ENCODE peak calls at places on chromosomes 12 and 14, in nine cellular contexts. S is AG09309, E is fibroblast of the aortic adventitia, U is heart right ventricle, Q is lung, K is neural crest cell, L is foreskin fibroblast, D is AG10803, G is endothelial cell. R is an unnamed sample.
A peak's percentile ranks its signal among the peaks of the same experiment; 100 is the strongest.

GRCh38 chr12:112839386-112839972 is 47.9 kb downstream of the RPH3A start:
- DNase-seq in E (peak; percentile 92), G (no peak), K (no peak), Q (no peak), U (no peak), L (peak; percentile 84), S (peak; percentile 24), D (peak; percentile 70), R (peak; percentile 62)

GRCh38 chr14:105203057-105203494 is 22.0 kb upstream of the NUDT14 start:
- DNase-seq in S (no peak), U (peak; percentile 72), L (peak; percentile 52), E (peak; percentile 60), K (peak; percentile 85), D (peak; percentile 57), Q (peak; percentile 77), G (peak; percentile 89), R (peak; percentile 71)

GRCh38 chr14:92960706-92961566 is 38.0 kb downstream of the CHGA start:
- DNase-seq in L (peak; percentile 30), Q (no peak), E (peak; percentile 39), D (peak; percentile 25), S (no peak), U (no peak), G (no peak), K (no peak), R (peak; percentile 77)

GRCh38 chr12:11941601-11942360 is 129.0 kb upstream of the BCL2L14 start:
- DNase-seq in U (no peak), G (no peak), Q (no peak), K (no peak), L (peak; percentile 56), D (peak; percentile 96), E (peak; percentile 93), S (peak; percentile 78), R (peak; percentile 51)

GRCh38 chr14:103819503-103820307 is 27.7 kb downstream of the PPP1R13B start:
- DNase-seq in K (no peak), G (peak; percentile 19), S (no peak), U (peak; percentile 79), E (peak; percentile 70), D (peak; percentile 20), L (no peak), Q (peak; percentile 57), R (peak; percentile 55)

GRCh38 chr14:102507026-102507860 is 2.3 kb downstream of the ANKRD9 start:
- DNase-seq in S (no peak), K (no peak), Q (no peak), U (no peak), L (no peak), E (no peak), G (no peak), D (no peak), R (no peak)

GRCh38 chr12:110266381-110266909 is 14.6 kb upstream of the ATP2A2 start:
- DNase-seq in D (no peak), Q (no peak), G (no peak), S (no peak), E (no peak), K (no peak), U (no peak), L (no peak), R (no peak)

GRCh38 chr12:12219664-12220063 is 47.2 kb downstream of the LRP6 start:
- DNase-seq in G (no peak), Q (no peak), E (no peak), U (no peak), L (no peak), K (no peak), S (no peak), D (no peak), R (no peak)

GRCh38 chr12:65182012-65182739 is 12.8 kb downstream of the LEMD3 start:
- DNase-seq in K (no peak), D (no peak), G (no peak), S (no peak), Q (no peak), L (no peak), U (no peak), E (no peak), R (no peak)

GRCh38 chr12:88633312-88633711 is 53.0 kb upstream of the KITLG start:
- DNase-seq in K (no peak), U (no peak), E (peak; percentile 33), Q (no peak), D (no peak), L (no peak), S (no peak), G (no peak), R (peak; percentile 22)

GRCh38 chr12:54246011-54246641 is 33.8 kb downstream of the CBX5 start:
- DNase-seq in D (no peak), S (no peak), Q (no peak), U (no peak), E (no peak), K (no peak), G (no peak), L (no peak), R (no peak)

GRCh38 chr12:54253240-54253639 is 26.7 kb downstream of the CBX5 start:
- DNase-seq in Q (no peak), K (no peak), U (no peak), L (no peak), S (no peak), D (no peak), E (no peak), G (no peak), R (no peak)

GRCh38 chr12:54257332-54257731 is 22.6 kb downstream of the CBX5 start:
- DNase-seq in L (no peak), K (no peak), U (no peak), Q (no peak), S (no peak), D (no peak), G (no peak), E (no peak), R (no peak)

GRCh38 chr12:54249489-54249888 is 30.4 kb downstream of the CBX5 start:
- DNase-seq in U (no peak), S (no peak), D (no peak), Q (no peak), G (no peak), E (no peak), L (no peak), K (no peak), R (no peak)

DNA sequence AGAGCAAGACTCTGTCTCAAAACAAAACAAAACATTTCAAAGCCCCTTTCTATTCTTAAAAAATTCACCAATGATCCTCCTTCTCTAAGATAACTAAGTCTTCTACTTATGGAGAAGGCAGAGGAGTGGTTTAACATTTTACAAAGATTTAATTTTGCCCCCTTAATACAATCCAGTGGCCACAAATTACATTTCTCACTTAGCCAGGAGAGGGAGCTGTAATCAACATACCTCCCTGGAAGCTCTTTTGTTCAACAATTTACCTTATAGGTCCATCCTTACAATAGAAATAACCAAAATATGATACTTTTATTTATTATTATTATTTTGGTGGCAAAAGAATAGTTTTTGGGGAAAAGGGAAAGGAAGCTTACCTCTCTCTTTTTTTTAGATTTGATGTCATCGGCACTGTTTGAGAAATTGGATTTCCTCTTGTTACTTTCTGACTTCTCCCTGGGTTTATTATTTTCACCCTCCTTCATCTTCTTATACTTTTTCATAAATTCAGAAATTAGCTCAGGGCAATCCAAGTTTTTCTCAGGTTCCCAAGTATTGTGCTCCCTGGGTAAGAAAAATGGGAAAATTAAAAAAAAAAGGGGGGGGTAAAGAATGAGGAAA is 28.1 kb downstream of the CBX5 start:
- DNase-seq in U (no peak), D (peak; percentile 56), G (no peak), K (no peak), S (no peak), L (peak; percentile 25), Q (no peak), E (peak; percentile 73), R (peak; percentile 57)
- TF ChIP-seq CTCF in U (peak; percentile 59), D (peak; percentile 83), G (peak; percentile 65), K (peak; percentile 76), S (peak; percentile 69), L (peak; percentile 64), Q (peak; percentile 28), E (peak; percentile 70), R (peak; percentile 74)

GRCh38 chr14:71590131-71590530 is 342.1 kb upstream of the RGS6 start:
- DNase-seq in E (no peak), L (no peak), U (no peak), Q (no peak), D (no peak), K (no peak), S (no peak), G (no peak), R (no peak)

GRCh38 chr14:71591929-71592328 is 340.3 kb upstream of the RGS6 start:
- DNase-seq in S (peak; percentile 74), U (no peak), G (no peak), D (peak; percentile 87), Q (no peak), K (no peak), L (peak; percentile 63), E (peak; percentile 58), R (peak; percentile 31)

GRCh38 chr14:71594828-71595227 is 337.4 kb upstream of the RGS6 start:
- DNase-seq in D (peak; percentile 26), S (no peak), K (no peak), Q (no peak), L (no peak), E (peak; percentile 75), G (no peak), U (no peak), R (no peak)

GRCh38 chr14:71593966-71594365 is 338.3 kb upstream of the RGS6 start:
- DNase-seq in U (no peak), L (no peak), E (no peak), S (no peak), D (no peak), K (no peak), Q (no peak), G (no peak), R (no peak)

DNA sequence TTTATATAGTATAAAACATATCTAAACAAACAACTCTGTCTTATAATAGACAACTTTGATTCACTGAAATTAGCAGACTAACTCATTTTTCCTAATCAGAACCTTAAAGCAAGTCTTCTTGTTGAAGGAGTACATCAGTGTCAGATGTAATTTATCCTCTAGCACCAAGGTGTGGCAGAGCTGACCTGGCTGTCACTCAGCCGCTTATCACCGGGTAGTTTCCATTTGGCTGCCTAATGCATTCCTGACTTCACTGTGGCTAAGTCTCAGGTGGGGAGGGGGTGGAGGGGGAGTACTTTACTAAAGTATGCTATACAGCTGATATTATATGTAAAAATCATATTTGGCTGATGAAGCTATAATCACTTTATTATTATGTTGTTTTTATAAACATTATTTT is 339.9 kb upstream of the RGS6 start:
- DNase-seq in E (no peak), G (no peak), D (no peak), Q (no peak), U (no peak), S (no peak), L (no peak), K (no peak), R (no peak)
- TF ChIP-seq CTCF in E (no peak), G (no peak), D (no peak), Q (no peak), U (no peak), S (no peak), L (no peak), K (no peak), R (no peak)

DNA sequence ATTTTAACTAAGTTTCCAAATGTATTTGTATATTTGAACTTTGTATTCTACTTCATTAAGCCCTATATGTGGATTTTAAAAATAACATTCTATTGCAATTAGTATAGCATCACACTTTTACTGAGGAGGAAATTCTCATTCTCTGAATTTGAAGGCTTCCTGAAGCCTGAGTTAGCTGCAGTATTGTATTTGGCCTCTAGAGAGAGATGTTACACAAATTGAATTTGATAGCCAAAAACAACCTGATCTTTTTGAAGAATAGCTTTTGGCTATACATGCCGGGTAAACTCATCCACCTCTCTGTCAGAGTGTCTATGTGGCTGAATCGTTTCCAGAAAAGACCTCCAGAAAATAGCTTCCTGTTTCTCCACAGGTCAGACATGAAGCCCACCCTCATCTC is 316.5 kb upstream of the OR4E1 start:
- DNase-seq in U (no peak), K (no peak), E (peak; percentile 2), G (no peak), Q (no peak), D (no peak), S (no peak), L (no peak), R (peak; percentile 10)
- TF ChIP-seq CTCF in U (peak; percentile 36), K (peak; percentile 57), E (peak; percentile 35), G (peak; percentile 39), Q (no peak), D (peak; percentile 40), S (no peak), L (no peak), R (peak; percentile 44)

GRCh38 chr12:49188916-49189367 is at the start of gene TUBA1A:
- DNase-seq in U (peak; percentile 96), D (peak; percentile 99), L (peak; percentile 99), S (peak; percentile 98), E (peak; percentile 100), Q (peak; percentile 94), K (peak; percentile 95), G (peak; percentile 89), R (peak; percentile 88)
- TF ChIP-seq CTCF in U (no peak), D (no peak), L (no peak), S (no peak), E (no peak), Q (no peak), K (peak; percentile 6), G (no peak), R (no peak)

R was measured in RWPE1.